ENCODE peak calls at places on chromosomes 5 and 9, in four cellular contexts. U is IMR-90, T is right lobe of liver, O is body of pancreas. V is an unnamed sample. For H3K27me3, the result is how much of the 10 kb centered on the place peaks cover.

GRCh38 chr5:1428107-1428506 is 17.1 kb downstream of the SLC6A3 start:
- DNase-seq in U (no peak), T (no peak), O (no peak), V (no peak)

GRCh38 chr5:139285651-139286392 is 7.7 kb upstream of the MATR3 start:
- DNase-seq in U (no peak), T (no peak), O (no peak), V (no peak)

GRCh38 chr5:73387630-73388370 is 60.8 kb downstream of the FOXD1 start:
- DNase-seq in U (peak), T (no peak), O (no peak), V (peak)

GRCh38 chr5:170138273-170138672 is 32.6 kb downstream of the FOXI1 start:
- DNase-seq in U (no peak), T (no peak), O (no peak), V (no peak)

GRCh38 chr5:171619744-171620143 is 165.9 kb upstream of the SMIM23 start:
- DNase-seq in U (no peak), T (peak), O (no peak), V (no peak)

GRCh38 chr5:95863383-95863757 is 40.8 kb upstream of the GLRX start:
- DNase-seq in U (peak), T (peak), O (peak), V (no peak)

GRCh38 chr9:98866435-98867108 is 59.1 kb downstream of the GALNT12 start:
- DNase-seq in U (no peak), T (no peak), O (peak), V (no peak)

GRCh38 chr5:102794047-102794446 is 38.9 kb downstream of the PAM start:
- DNase-seq in U (no peak), T (no peak), O (no peak), V (no peak)

GRCh38 chr5:72480836-72481235 is 26.4 kb downstream of the ZNF366 start:
- DNase-seq in U (no peak), T (no peak), O (no peak), V (no peak)

GRCh38 chr5:145158654-145159199 is 676.4 kb downstream of the PRELID2 start:
- DNase-seq in U (no peak), T (no peak), O (no peak), V (no peak)

GRCh38 chr9:92964981-92965758 is 17.8 kb downstream of the FGD3 start:
- DNase-seq in U (no peak), T (peak), O (no peak), V (no peak)

GRCh38 chr5:110086658-110087388 is 397.1 kb downstream of the MAN2A1 start:
- DNase-seq in U (peak), T (no peak), O (peak), V (no peak)

GRCh38 chr9:115292584-115293271 is 174.8 kb upstream of the TNC start:
- DNase-seq in U (peak), T (no peak), O (no peak), V (no peak)

GRCh38 chr5:148733601-148734438 is 79.5 kb upstream of the HTR4 start:
- DNase-seq in U (peak), T (peak), O (peak), V (peak)

GRCh38 chr5:88689662-88690351 is 193.2 kb downstream of the MEF2C start:
- DNase-seq in U (no peak), T (no peak), O (no peak), V (no peak)

GRCh38 chr9:131810351-131811170 is 70.7 kb upstream of the RAPGEF1 start:
- DNase-seq in U (no peak), T (no peak), O (no peak), V (no peak)

GRCh38 chr9:31854187-31854586 is 530.3 kb upstream of the ACO1 start:
- DNase-seq in U (no peak), T (no peak), O (no peak), V (no peak)

GRCh38 chr9:8955315-8955714 is 1155.7 kb upstream of the DMAC1 start:
- DNase-seq in U (no peak), T (no peak), O (no peak), V (no peak)

GRCh38 chr5:93607367-93608258 is 24.6 kb downstream of the NR2F1 start:
- DNase-seq in U (peak), T (no peak), O (no peak), V (no peak)

GRCh38 chr5:73735032-73735734 is 109.2 kb downstream of the ARHGEF28 start:
- DNase-seq in U (no peak), T (no peak), O (no peak), V (no peak)

GRCh38 chr5:1244976-1245375 is 19.8 kb downstream of the SLC6A18 start:
- DNase-seq in U (no peak), T (no peak), O (no peak), V (no peak)

GRCh38 chr5:160390787-160391696 is 8.8 kb downstream of the FAM200C start:
- DNase-seq in U (peak), T (no peak), O (no peak), V (no peak)

GRCh38 chr5:134116291-134116690 is 1.8 kb downstream of the TCF7 start:
- DNase-seq in U (no peak), T (no peak), O (no peak), V (no peak)

GRCh38 chr9:120921751-120922181 is 4.8 kb downstream of the TRAF1 start:
- DNase-seq in U (no peak), T (no peak), O (no peak), V (no peak)
- TF ChIP-seq POLR2A in U (no peak), T (no peak), O (no peak), V (no peak)

GRCh38 chr5:34582364-34582763 is 73.8 kb upstream of the RAI14 start:
- DNase-seq in U (no peak), T (no peak), O (peak), V (no peak)

GRCh38 chr5:34580983-34581382 is 75.1 kb upstream of the RAI14 start:
- DNase-seq in U (no peak), T (no peak), O (no peak), V (no peak)

GRCh38 chr5:34577267-34577666 is 78.9 kb upstream of the RAI14 start:
- DNase-seq in U (no peak), T (no peak), O (no peak), V (no peak)

GRCh38 chr5:34576849-34577248 is 79.3 kb upstream of the RAI14 start:
- DNase-seq in U (no peak), T (no peak), O (no peak), V (no peak)

GRCh38 chr5:34578962-34579361 is 77.2 kb upstream of the RAI14 start:
- DNase-seq in U (no peak), T (no peak), O (no peak), V (no peak)
- H3K27me3 ChIP-seq in U (under half), T (under half), O (under half), V (under half)

GRCh38 chr9:128127568-128127989 is at the start of gene PTGES2:
- DNase-seq in U (peak), T (peak), O (peak), V (peak)

GRCh38 chr9:128124873-128125574 is 2.5 kb downstream of the PTGES2 start:
- DNase-seq in U (peak), T (peak), O (peak), V (peak)

GRCh38 chr9:128128836-128129590 is 1.5 kb upstream of the PTGES2 start:
- DNase-seq in U (no peak), T (no peak), O (no peak), V (no peak)

GRCh38 chr9:128125575-128126354 is 1.8 kb downstream of the PTGES2 start:
- DNase-seq in U (no peak), T (peak), O (peak), V (peak)

DNA sequence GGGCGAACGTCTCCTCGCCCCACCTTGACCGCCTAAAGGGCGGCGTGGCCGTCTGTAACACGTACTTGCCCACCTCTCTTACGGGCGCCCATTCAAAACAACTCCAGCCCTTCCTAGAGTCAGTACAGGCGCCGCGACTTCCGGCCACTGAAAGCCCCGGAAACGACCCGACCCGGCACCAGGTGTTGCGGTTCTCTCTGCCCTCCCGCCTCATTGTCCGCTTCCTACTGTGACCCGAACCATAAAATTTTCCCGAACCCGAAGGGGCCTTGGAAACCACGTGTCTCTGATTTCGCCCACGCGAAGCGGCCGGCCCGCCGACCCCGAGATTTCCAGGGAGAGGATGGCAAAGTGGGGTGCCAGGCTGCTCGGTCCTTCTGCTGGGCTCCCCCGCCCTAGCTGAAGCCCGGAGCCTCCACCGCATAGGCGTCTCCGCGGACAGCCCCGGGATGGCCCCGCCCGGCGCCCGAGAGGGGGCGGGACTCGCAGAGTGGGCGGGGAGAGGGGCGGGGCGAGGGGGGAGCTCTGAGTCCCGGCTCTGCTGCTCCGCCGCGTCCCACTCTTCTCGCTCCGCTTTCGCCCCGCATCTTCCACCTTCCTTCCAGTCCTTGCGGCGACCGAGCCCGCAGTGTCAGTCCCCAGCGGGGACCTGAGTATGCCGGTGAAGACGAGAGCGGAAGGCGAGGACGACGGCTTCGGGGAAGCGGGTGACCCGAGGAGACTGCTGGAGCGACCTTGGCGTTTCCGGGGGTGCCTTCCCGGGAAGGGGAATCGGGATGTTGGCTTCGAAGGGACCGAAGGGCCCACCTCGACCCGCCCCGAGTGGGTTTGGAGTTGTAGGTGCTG is 684 bp upstream of the PTGES2 start:
- DNase-seq in U (peak), T (peak), O (peak), V (peak)
- TF ChIP-seq POLR2A in U (peak), T (peak), O (peak), V (peak)

GRCh38 chr9:135254176-135255032 is 166.9 kb downstream of the OLFM1 start:
- DNase-seq in U (no peak), T (no peak), O (no peak), V (no peak)

GRCh38 chr9:135251996-135252760 is 164.7 kb downstream of the OLFM1 start:
- DNase-seq in U (no peak), T (no peak), O (no peak), V (no peak)

GRCh38 chr9:135255033-135255842 is 167.8 kb downstream of the OLFM1 start:
- DNase-seq in U (no peak), T (no peak), O (no peak), V (no peak)

GRCh38 chr9:135252980-135253304 is 165.5 kb downstream of the OLFM1 start:
- DNase-seq in U (no peak), T (no peak), O (no peak), V (no peak)

GRCh38 chr9:135253305-135254004 is 166.0 kb downstream of the OLFM1 start:
- DNase-seq in U (no peak), T (no peak), O (no peak), V (no peak)
- H3K27me3 ChIP-seq in U (under half), T (under half), O (under half), V (under half)